ENCODE peak calls at places on chromosomes 12 and 14, in ten cellular contexts. Y is HFF-Myc; L is tibial nerve; I is A549; Q is astrocyte of the spinal cord; P is cardiac fibroblast; J is dorsolateral prefrontal cortex; W is CD8-positive, alpha-beta T cell; T is GM12864; M is IMR-90. D is an unnamed sample.
A peak's percentile ranks its signal among the peaks of the same experiment; 100 is the strongest.

GRCh38 chr14:36067428-36068187 is 108.9 kb downstream of the PTCSC3 start:
- DNase-seq in W (no peak), T (no peak), Q (no peak), L (no peak), Y (no peak), J (no peak), M (no peak), P (no peak), I (no peak), D (no peak)

GRCh38 chr12:2154521-2154920 is 101.7 kb downstream of the CACNA1C start:
- DNase-seq in L (no peak), T (no peak), P (no peak), Y (no peak), W (no peak), M (no peak), I (no peak), Q (no peak), J (no peak), D (no peak)

GRCh38 chr12:8033153-8034044 is 883 bp downstream of the FOXJ2 start:
- DNase-seq in I (peak; percentile 68), Q (peak; percentile 35), J (peak; percentile 45), M (peak; percentile 33), T (no peak), L (peak; percentile 48), W (no peak), P (peak; percentile 37), Y (no peak), D (peak; percentile 53)

GRCh38 chr12:75974323-75975273 is 57.0 kb downstream of the PHLDA1 start:
- DNase-seq in I (no peak), W (no peak), J (no peak), P (no peak), M (no peak), L (no peak), Y (no peak), Q (no peak), T (no peak), D (no peak)

GRCh38 chr14:76201162-76201561 is 49.4 kb downstream of the GPATCH2L start:
- DNase-seq in T (no peak), L (no peak), M (peak; percentile 98), Q (peak; percentile 76), J (no peak), Y (peak; percentile 11), W (no peak), I (peak; percentile 51), P (peak; percentile 85), D (peak; percentile 86)

GRCh38 chr14:87205811-87206210 is 787.2 kb downstream of the GALC start:
- DNase-seq in I (no peak), T (no peak), Y (no peak), P (no peak), M (no peak), J (no peak), W (no peak), L (no peak), Q (no peak), D (peak; percentile 17)

GRCh38 chr12:1217191-1217949 is 226.3 kb downstream of the ERC1 start:
- DNase-seq in L (no peak), Q (peak; percentile 78), M (peak; percentile 79), T (no peak), Y (peak; percentile 9), I (no peak), W (no peak), J (no peak), P (peak; percentile 82), D (peak; percentile 84)

GRCh38 chr12:3523728-3524127 is 32.7 kb downstream of the PRMT8 start:
- DNase-seq in J (no peak), I (no peak), M (no peak), T (no peak), P (no peak), Y (no peak), W (no peak), L (no peak), Q (no peak), D (peak; percentile 9)

GRCh38 chr12:12893438-12893837 is 2.1 kb downstream of the GPRC5A start:
- DNase-seq in J (no peak), Q (no peak), I (no peak), L (no peak), T (no peak), P (no peak), W (no peak), Y (no peak), M (no peak), D (no peak)

GRCh38 chr12:12891646-12892355 is 439 bp downstream of the GPRC5A start:
- DNase-seq in I (no peak), L (no peak), P (no peak), M (no peak), J (no peak), Q (no peak), T (no peak), Y (no peak), W (no peak), D (peak; percentile 43)

GRCh38 chr12:12890815-12891645 is at the start of gene GPRC5A:
- DNase-seq in W (no peak), I (peak; percentile 90), L (peak; percentile 57), P (peak; percentile 96), Q (peak; percentile 98), M (peak; percentile 98), J (no peak), T (no peak), Y (peak; percentile 80), D (peak; percentile 91)

GRCh38 chr12:12890492-12890814 is 909 bp upstream of the GPRC5A start:
- DNase-seq in L (no peak), I (peak; percentile 48), Y (no peak), J (no peak), M (peak; percentile 68), T (no peak), Q (no peak), P (no peak), W (no peak), D (no peak)

DNA sequence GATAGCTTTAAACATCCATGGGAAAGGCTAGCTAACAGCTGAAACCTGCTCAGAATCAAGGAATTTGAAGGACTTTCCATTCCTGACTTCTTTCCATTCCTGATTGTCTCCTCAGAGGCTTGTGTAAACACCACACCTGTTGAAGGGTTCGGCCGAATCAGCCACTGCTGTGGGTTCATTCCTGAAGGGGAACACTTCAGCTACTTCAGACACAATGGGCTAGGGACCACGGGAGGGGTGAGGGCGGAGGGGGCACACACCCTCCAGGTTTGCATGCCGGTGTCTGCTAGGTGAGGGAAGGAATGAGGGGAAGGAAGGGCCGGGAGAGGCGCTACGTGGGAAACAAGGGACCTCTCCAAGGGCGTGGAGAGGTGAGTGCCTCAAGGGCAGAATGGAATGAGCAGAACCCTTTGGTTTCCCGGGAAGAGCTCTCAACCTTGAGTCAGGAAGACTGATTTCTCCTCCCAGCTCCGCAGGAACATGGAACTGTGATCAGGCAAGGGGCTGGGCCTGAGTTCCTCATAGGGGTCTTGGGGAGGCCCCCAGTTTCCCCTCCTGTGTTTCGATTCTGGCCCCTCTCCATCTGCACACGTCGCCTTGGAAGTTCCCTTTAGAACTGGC is 1.4 kb downstream of the GPRC5A start:
- DNase-seq in W (no peak), Y (no peak), M (no peak), L (no peak), Q (no peak), I (no peak), T (no peak), P (no peak), J (no peak), D (peak; percentile 55)
- H3K4me3 ChIP-seq in W (no peak overlapping the region), Y (peak overlapping the region; percentile 51), M (peak overlapping the region; percentile 72), L (peak overlapping the region; percentile 7), Q (peak overlapping the region; percentile 56), I (peak overlapping the region; percentile 54), T (no peak overlapping the region), P (peak overlapping the region; percentile 56), J (no peak overlapping the region), D (peak overlapping the region; percentile 67)

GRCh38 chr14:72916174-72916573 is 10.1 kb upstream of the DCAF4 start:
- DNase-seq in Y (no peak), L (no peak), W (no peak), M (peak; percentile 20), I (no peak), Q (peak; percentile 41), T (no peak), P (no peak), J (no peak), D (peak; percentile 50)

GRCh38 chr14:72917420-72917819 is 8.8 kb upstream of the DCAF4 start:
- DNase-seq in T (no peak), Y (no peak), Q (no peak), W (no peak), I (no peak), J (no peak), P (no peak), L (no peak), M (no peak), D (no peak)

GRCh38 chr14:72924332-72924731 is 1.9 kb upstream of the DCAF4 start:
- DNase-seq in W (no peak), M (no peak), Q (no peak), I (no peak), L (no peak), T (no peak), Y (no peak), J (no peak), P (no peak), D (no peak)

GRCh38 chr14:72921396-72921795 is 4.9 kb upstream of the DCAF4 start:
- DNase-seq in W (no peak), M (peak; percentile 35), L (no peak), T (no peak), I (no peak), J (no peak), Y (no peak), P (no peak), Q (peak; percentile 31), D (no peak)

DNA sequence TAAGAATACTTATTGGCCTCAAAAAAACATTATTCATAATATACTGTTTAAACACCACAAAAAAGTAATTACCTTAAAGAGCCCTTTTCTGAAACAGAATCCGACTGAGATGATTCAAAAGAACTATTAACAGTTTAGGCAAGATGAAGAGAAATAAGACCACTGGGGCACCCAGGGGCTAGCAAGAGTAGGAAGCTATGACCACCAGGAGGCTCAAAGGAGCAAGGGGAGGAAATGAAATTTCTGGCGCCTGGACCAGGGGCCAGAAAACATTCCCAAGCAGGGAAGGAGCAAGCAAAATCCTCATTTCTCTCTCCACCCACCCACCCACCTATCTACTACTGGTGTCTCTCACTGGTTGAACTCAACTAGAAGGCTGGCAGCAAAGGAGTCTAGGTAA is 6.3 kb upstream of the DCAF4 start:
- DNase-seq in P (no peak), W (no peak), I (no peak), M (no peak), Q (no peak), Y (no peak), J (no peak), T (no peak), L (no peak), D (no peak)
- TF ChIP-seq CTCF in P (peak; percentile 16), W (no peak), I (no peak), M (peak; percentile 11), Q (peak; percentile 13), Y (peak; percentile 24), J (no peak), T (no peak), L (no peak), D (no peak)

GRCh38 chr12:52250048-52250990 is 17.3 kb downstream of the KRT7 start:
- DNase-seq in J (peak; percentile 23), Q (no peak), I (no peak), M (no peak), L (no peak), P (no peak), W (no peak), T (no peak), Y (no peak), D (no peak)

GRCh38 chr12:52248541-52249035 is 15.5 kb downstream of the KRT7 start:
- DNase-seq in J (no peak), Y (no peak), I (no peak), W (no peak), L (no peak), T (no peak), P (no peak), Q (no peak), M (no peak), D (no peak)

GRCh38 chr12:52247622-52248540 is 14.8 kb downstream of the KRT7 start:
- DNase-seq in M (no peak), I (no peak), T (no peak), Q (no peak), L (no peak), J (no peak), Y (no peak), W (no peak), P (no peak), D (no peak)

GRCh38 chr12:52249041-52249461 is 16.0 kb downstream of the KRT7 start:
- DNase-seq in Y (no peak), P (no peak), L (no peak), I (no peak), J (peak; percentile 71), T (no peak), W (no peak), M (no peak), Q (no peak), D (no peak)

GRCh38 chr12:52249511-52250047 is 16.5 kb downstream of the KRT7 start:
- DNase-seq in Y (no peak), Q (no peak), P (no peak), I (no peak), J (no peak), M (no peak), L (no peak), W (no peak), T (no peak), D (no peak)
- H3K4me3 ChIP-seq in Y (no peak overlapping the region), Q (no peak overlapping the region), P (no peak overlapping the region), I (no peak overlapping the region), J (no peak overlapping the region), M (no peak overlapping the region), L (no peak overlapping the region), W (no peak overlapping the region), T (no peak overlapping the region), D (no peak overlapping the region)

DNA sequence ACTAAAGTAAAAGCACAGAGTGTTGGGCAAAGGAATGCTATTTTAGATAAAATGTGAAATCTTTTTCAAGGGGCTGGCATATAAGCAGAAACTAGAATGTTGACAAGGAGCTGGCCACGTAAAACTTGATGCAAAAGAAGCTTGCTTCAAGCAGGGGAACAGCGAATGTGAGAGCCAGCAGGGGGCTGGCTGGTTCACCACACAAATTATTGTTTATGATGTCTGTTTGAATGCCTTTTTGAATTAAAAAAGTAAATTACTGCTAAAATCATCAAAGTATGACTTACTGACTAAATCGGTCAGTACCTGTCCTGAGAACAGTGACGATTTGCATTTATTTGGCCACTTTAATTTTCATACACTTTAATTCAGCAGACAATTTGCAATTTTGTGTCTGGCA is 38.9 kb upstream of the TMTC2 start:
- DNase-seq in L (no peak), I (no peak), T (no peak), W (no peak), Y (no peak), P (no peak), J (no peak), M (no peak), Q (no peak), D (no peak)
- TF ChIP-seq CTCF in L (no peak), I (no peak), T (peak; percentile 11), W (no peak), Y (no peak), P (no peak), J (peak; percentile 54), M (no peak), Q (no peak), D (no peak)